ENCODE peak calls at places on chromosomes 12 and 14, in six cellular contexts. One of them, this sample, is unnamed.

GRCh38 chr12:100767950-100768349 is 26.6 kb upstream of the ANO4 start:
- DNase-seq in epithelial cell of esophagus: no peak
- DNase-seq in progenitor cell of endocrine pancreas: no peak
- DNase-seq in natural killer cell: no peak
- DNase-seq in hepatocyte: no peak
- DNase-seq in RWPE1: no peak
- DNase-seq in this sample: no peak

GRCh38 chr12:94289551-94290312 is 141.4 kb downstream of the PLXNC1 start:
- DNase-seq in epithelial cell of esophagus: peak
- DNase-seq in progenitor cell of endocrine pancreas: no peak
- DNase-seq in natural killer cell: no peak
- DNase-seq in hepatocyte: no peak
- DNase-seq in RWPE1: peak
- DNase-seq in this sample: peak

GRCh38 chr12:91496337-91496736 is 313.7 kb upstream of the DCN start:
- DNase-seq in epithelial cell of esophagus: no peak
- DNase-seq in progenitor cell of endocrine pancreas: no peak
- DNase-seq in natural killer cell: no peak
- DNase-seq in hepatocyte: peak
- DNase-seq in RWPE1: no peak
- DNase-seq in this sample: no peak

GRCh38 chr12:84814664-84815245 is 97.8 kb downstream of the SLC6A15 start:
- DNase-seq in epithelial cell of esophagus: no peak
- DNase-seq in progenitor cell of endocrine pancreas: no peak
- DNase-seq in natural killer cell: no peak
- DNase-seq in hepatocyte: no peak
- DNase-seq in RWPE1: no peak
- DNase-seq in this sample: peak

GRCh38 chr14:101559250-101559623 is 2.1 kb upstream of the DIO3 start:
- DNase-seq in epithelial cell of esophagus: no peak
- DNase-seq in progenitor cell of endocrine pancreas: no peak
- DNase-seq in natural killer cell: no peak
- DNase-seq in hepatocyte: no peak
- DNase-seq in RWPE1: no peak
- DNase-seq in this sample: no peak

GRCh38 chr12:130708648-130709047 is 7.5 kb downstream of the RIMBP2 start:
- DNase-seq in epithelial cell of esophagus: no peak
- DNase-seq in progenitor cell of endocrine pancreas: no peak
- DNase-seq in natural killer cell: no peak
- DNase-seq in hepatocyte: no peak
- DNase-seq in RWPE1: no peak
- DNase-seq in this sample: no peak

GRCh38 chr12:22229652-22230279 is 104.7 kb downstream of the ST8SIA1 start:
- DNase-seq in epithelial cell of esophagus: peak
- DNase-seq in progenitor cell of endocrine pancreas: no peak
- DNase-seq in natural killer cell: no peak
- DNase-seq in hepatocyte: no peak
- DNase-seq in RWPE1: no peak
- DNase-seq in this sample: no peak

GRCh38 chr12:12461281-12461922 is 101.3 kb downstream of the DUSP16 start:
- DNase-seq in epithelial cell of esophagus: no peak
- DNase-seq in progenitor cell of endocrine pancreas: no peak
- DNase-seq in natural killer cell: no peak
- DNase-seq in hepatocyte: no peak
- DNase-seq in RWPE1: no peak
- DNase-seq in this sample: no peak

GRCh38 chr14:98022541-98023520 is 1225.6 kb downstream of the VRK1 start:
- DNase-seq in epithelial cell of esophagus: no peak
- DNase-seq in progenitor cell of endocrine pancreas: no peak
- DNase-seq in natural killer cell: no peak
- DNase-seq in hepatocyte: no peak
- DNase-seq in RWPE1: no peak
- DNase-seq in this sample: no peak

GRCh38 chr12:24903305-24904088 is 45.4 kb downstream of the BCAT1 start:
- DNase-seq in epithelial cell of esophagus: no peak
- DNase-seq in progenitor cell of endocrine pancreas: no peak
- DNase-seq in natural killer cell: no peak
- DNase-seq in hepatocyte: no peak
- DNase-seq in RWPE1: no peak
- DNase-seq in this sample: no peak

DNA sequence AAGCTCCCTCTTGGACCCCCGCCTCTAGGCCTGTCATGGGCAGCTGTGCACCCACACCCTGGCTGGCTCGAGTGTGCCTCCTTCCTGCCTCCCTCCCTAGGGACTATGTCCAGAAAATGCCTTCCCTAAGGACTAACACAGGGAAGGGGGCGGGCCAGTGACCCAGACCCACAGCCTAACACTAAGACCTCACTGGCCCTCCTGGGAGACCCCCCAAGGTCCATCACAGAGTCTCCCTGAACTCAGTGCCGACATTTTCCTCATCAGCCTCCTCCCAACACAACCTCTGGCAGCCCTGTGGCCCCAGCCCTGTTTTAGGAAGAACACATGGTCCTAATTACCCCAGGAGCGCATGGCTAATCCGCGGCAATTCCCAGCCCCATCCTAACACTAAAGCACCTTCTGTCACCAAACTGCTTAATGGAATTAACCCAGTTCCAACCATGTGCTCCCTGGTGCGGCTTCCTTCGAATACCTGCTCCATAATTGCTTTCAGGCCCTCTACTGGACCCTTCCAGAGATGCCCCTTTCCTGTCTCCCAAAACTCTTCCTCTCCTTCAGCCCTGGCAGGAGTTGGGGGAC is 5.6 kb downstream of the MSI1 start:
- DNase-seq in epithelial cell of esophagus: no peak
- DNase-seq in progenitor cell of endocrine pancreas: no peak
- DNase-seq in natural killer cell: no peak
- DNase-seq in hepatocyte: no peak
- DNase-seq in RWPE1: no peak
- DNase-seq in this sample: no peak
- TF ChIP-seq CTCF in epithelial cell of esophagus: no peak
- TF ChIP-seq CTCF in progenitor cell of endocrine pancreas: no peak
- TF ChIP-seq CTCF in natural killer cell: no peak
- TF ChIP-seq CTCF in hepatocyte: no peak
- TF ChIP-seq CTCF in RWPE1: no peak
- TF ChIP-seq CTCF in this sample: no peak

GRCh38 chr12:127712561-127712960 is 554.4 kb upstream of the TMEM132C start:
- DNase-seq in epithelial cell of esophagus: no peak
- DNase-seq in progenitor cell of endocrine pancreas: no peak
- DNase-seq in natural killer cell: no peak
- DNase-seq in hepatocyte: no peak
- DNase-seq in RWPE1: no peak
- DNase-seq in this sample: no peak

GRCh38 chr12:127716181-127716580 is 550.8 kb upstream of the TMEM132C start:
- DNase-seq in epithelial cell of esophagus: no peak
- DNase-seq in progenitor cell of endocrine pancreas: no peak
- DNase-seq in natural killer cell: no peak
- DNase-seq in hepatocyte: no peak
- DNase-seq in RWPE1: no peak
- DNase-seq in this sample: no peak

DNA sequence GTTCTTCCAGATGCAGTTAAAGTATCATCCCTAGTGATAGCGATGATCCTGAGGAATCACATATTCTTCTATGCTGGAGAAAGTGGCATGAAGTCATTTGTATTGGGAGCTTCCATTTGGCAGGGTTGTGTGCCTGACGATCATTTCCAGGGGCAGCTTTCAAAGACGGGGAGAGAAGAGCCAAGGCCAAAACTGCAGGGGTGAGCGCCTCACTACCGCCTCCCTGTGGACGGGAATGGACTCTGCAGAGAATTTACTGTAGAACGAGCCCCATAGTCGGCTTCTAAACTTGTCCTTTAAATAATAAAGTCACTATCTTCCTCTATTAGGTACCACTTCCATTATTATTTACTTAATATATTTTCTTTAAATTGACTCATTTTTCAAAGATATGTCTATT is 555.9 kb upstream of the TMEM132C start:
- DNase-seq in epithelial cell of esophagus: no peak
- DNase-seq in progenitor cell of endocrine pancreas: no peak
- DNase-seq in natural killer cell: no peak
- DNase-seq in hepatocyte: no peak
- DNase-seq in RWPE1: no peak
- DNase-seq in this sample: no peak
- TF ChIP-seq CTCF in epithelial cell of esophagus: no peak
- TF ChIP-seq CTCF in progenitor cell of endocrine pancreas: peak
- TF ChIP-seq CTCF in natural killer cell: no peak
- TF ChIP-seq CTCF in hepatocyte: peak
- TF ChIP-seq CTCF in RWPE1: no peak
- TF ChIP-seq CTCF in this sample: no peak

DNA sequence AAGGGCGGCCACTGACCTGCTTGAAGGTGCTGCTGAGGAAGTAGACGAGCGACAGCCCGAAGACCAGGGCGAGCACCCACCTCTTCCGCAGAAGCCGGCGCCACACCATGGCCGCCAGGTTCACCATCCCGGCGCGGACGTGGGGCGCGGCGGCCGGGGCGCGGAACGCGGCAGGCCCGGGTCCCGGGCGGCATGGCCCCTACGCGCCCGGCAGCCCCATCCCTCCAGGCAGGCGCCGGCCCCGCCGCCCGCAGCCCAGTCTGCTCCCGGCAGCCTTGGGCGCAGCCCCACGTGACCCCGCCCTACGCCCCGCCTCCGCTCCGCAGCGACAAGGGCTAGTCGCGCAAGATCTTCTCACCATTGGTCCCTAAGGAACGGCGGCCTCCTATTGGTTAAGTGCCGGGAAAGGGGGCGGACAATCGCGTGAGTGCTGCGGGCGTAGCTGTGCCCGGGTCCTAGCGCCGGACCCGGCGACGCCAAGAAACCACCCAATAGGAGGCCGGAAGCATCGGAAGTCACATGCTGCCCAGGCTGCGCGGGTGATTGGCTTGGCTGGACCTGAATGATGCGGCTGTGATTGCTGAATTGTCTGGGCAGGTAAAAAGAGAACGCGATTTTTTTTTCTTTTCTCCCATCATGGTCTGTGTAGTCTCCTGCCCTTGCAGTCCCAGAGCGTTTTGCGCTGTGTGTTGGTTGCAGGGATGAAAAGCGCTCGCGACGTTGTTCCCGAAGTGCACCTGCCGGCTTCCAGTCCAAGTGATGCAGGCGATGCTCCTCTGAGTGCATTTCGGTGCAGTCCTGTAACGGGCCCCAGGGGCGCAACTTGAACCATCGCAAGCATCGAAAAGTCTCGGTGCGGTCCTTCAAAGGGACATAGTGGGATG is at the start of the genes RNFT2 and SPRING1:
- DNase-seq in epithelial cell of esophagus: peak
- DNase-seq in progenitor cell of endocrine pancreas: peak
- DNase-seq in natural killer cell: peak
- DNase-seq in hepatocyte: peak
- DNase-seq in RWPE1: peak
- DNase-seq in this sample: peak
- TF ChIP-seq CTCF in epithelial cell of esophagus: peak
- TF ChIP-seq CTCF in progenitor cell of endocrine pancreas: peak
- TF ChIP-seq CTCF in natural killer cell: no peak
- TF ChIP-seq CTCF in hepatocyte: no peak
- TF ChIP-seq CTCF in RWPE1: no peak
- TF ChIP-seq CTCF in this sample: no peak

GRCh38 chr14:65103150-65103760 is 938 bp upstream of the MAX start:
- DNase-seq in epithelial cell of esophagus: no peak
- DNase-seq in progenitor cell of endocrine pancreas: no peak
- DNase-seq in natural killer cell: no peak
- DNase-seq in hepatocyte: peak
- DNase-seq in RWPE1: no peak
- DNase-seq in this sample: peak
- TF ChIP-seq CTCF in epithelial cell of esophagus: peak
- TF ChIP-seq CTCF in progenitor cell of endocrine pancreas: no peak
- TF ChIP-seq CTCF in natural killer cell: no peak
- TF ChIP-seq CTCF in hepatocyte: no peak
- TF ChIP-seq CTCF in RWPE1: peak
- TF ChIP-seq CTCF in this sample: peak

GRCh38 chr14:99035712-99036593 is 236.0 kb downstream of the BCL11B start:
- DNase-seq in epithelial cell of esophagus: peak
- DNase-seq in progenitor cell of endocrine pancreas: no peak
- DNase-seq in natural killer cell: no peak
- DNase-seq in hepatocyte: peak
- DNase-seq in RWPE1: peak
- DNase-seq in this sample: peak
- TF ChIP-seq CTCF in epithelial cell of esophagus: no peak
- TF ChIP-seq CTCF in progenitor cell of endocrine pancreas: no peak
- TF ChIP-seq CTCF in natural killer cell: no peak
- TF ChIP-seq CTCF in hepatocyte: peak
- TF ChIP-seq CTCF in RWPE1: no peak
- TF ChIP-seq CTCF in this sample: no peak